ENCODE peak calls at places on chromosomes 4 and X, in five cellular contexts. G is HCT116, T is heart left ventricle, Y is tibial artery, K is lower leg skin. O is an unnamed sample.

GRCh38 chr4:103634236-103634635 is 85.5 kb downstream of the TACR3 start:
- DNase-seq in K (no peak), T (no peak), Y (no peak), G (peak; percentile 10), O (no peak)

GRCh38 chr4:5941601-5942000 is 48.7 kb upstream of the CRMP1 start:
- DNase-seq in K (no peak), T (no peak), G (no peak), Y (no peak), O (no peak)

GRCh38 chr4:105909699-105910340 is 14.5 kb downstream of the NPNT start:
- DNase-seq in T (no peak), Y (no peak), K (no peak), G (peak; percentile 60), O (no peak)

GRCh38 chr4:168432419-168433146 is 47.7 kb downstream of the DDX60L start:
- DNase-seq in K (no peak), Y (no peak), T (no peak), G (no peak), O (no peak)

GRCh38 chr4:82360298-82361177 is 13.3 kb downstream of the HNRNPD start:
- DNase-seq in G (no peak), K (no peak), T (no peak), Y (no peak), O (no peak)

GRCh38 chr4:158535130-158535614 is 13.5 kb downstream of the RXFP1 start:
- DNase-seq in K (no peak), G (peak; percentile 4), Y (no peak), T (no peak), O (peak; percentile 19)

GRCh38 chrX:115372026-115372610 is 82.6 kb downstream of the LUZP4 start:
- DNase-seq in Y (no peak), K (no peak), T (no peak), G (peak; percentile 12), O (peak; percentile 46)

GRCh38 chrX:445727-446126 is 59.0 kb upstream of the PPP2R3B start:
- DNase-seq in K (no peak), G (no peak), T (no peak), Y (no peak), O (no peak)

GRCh38 chr4:173040200-173040599 is 128.4 kb upstream of the GALNT7 start:
- DNase-seq in K (no peak), Y (peak; percentile 25), G (no peak), T (no peak), O (peak; percentile 91)

GRCh38 chr4:16226816-16227461 is 668 bp upstream of the TAPT1 start:
- DNase-seq in G (no peak), Y (peak; percentile 56), K (peak; percentile 49), T (peak; percentile 85), O (no peak)

DNA sequence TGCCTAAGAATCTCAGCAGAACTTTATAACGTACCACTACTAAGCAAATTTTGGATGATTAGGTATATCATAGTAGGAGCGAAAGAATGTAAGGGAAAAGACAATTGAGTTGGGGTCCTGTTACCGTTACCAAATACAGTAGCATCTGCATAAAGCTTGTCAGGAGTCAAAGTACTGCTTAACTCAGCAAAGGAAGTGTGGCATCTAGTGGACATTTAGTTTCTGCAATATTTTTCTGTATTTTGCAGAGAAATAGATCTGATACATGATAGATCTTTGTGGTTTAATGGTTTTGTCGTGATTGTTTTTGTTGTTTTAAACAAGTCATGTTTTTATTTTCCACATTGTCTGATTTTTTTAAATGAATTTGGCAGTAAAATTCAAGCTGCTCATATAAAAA is 81.0 kb upstream of the SMARCAD1 start:
- DNase-seq in Y (no peak), T (no peak), G (peak; percentile 15), K (no peak), O (no peak)
- TF ChIP-seq CTCF in Y (no peak), T (no peak), G (peak; percentile 33), K (no peak), O (peak; percentile 45)

GRCh38 chrX:11753668-11754067 is 4.4 kb upstream of the MSL3 start:
- DNase-seq in K (no peak), G (no peak), Y (no peak), T (no peak), O (no peak)
- H3K4me3 ChIP-seq in K (no peak overlapping the region), G (no peak overlapping the region), Y (no peak overlapping the region), T (no peak overlapping the region), O (no peak overlapping the region)

GRCh38 chr4:8840816-8841455 is 30.7 kb downstream of the HMX1 start:
- DNase-seq in G (no peak), T (peak; percentile 47), K (no peak), Y (peak; percentile 9), O (no peak)
- TF ChIP-seq CTCF in G (no peak), T (no peak), K (no peak), Y (no peak), O (no peak)

GRCh38 chr4:152044341-152044740 is 283.5 kb upstream of the GATB start:
- DNase-seq in K (no peak), G (no peak), T (no peak), Y (no peak), O (no peak)

GRCh38 chr4:152047451-152047850 is 286.6 kb upstream of the GATB start:
- DNase-seq in G (no peak), K (no peak), Y (no peak), T (no peak), O (no peak)

GRCh38 chr4:152050098-152050497 is 289.3 kb upstream of the GATB start:
- DNase-seq in T (no peak), Y (no peak), K (no peak), G (no peak), O (no peak)

GRCh38 chr4:152045397-152045780 is 284.6 kb upstream of the GATB start:
- DNase-seq in Y (no peak), T (no peak), K (no peak), G (no peak), O (no peak)

DNA sequence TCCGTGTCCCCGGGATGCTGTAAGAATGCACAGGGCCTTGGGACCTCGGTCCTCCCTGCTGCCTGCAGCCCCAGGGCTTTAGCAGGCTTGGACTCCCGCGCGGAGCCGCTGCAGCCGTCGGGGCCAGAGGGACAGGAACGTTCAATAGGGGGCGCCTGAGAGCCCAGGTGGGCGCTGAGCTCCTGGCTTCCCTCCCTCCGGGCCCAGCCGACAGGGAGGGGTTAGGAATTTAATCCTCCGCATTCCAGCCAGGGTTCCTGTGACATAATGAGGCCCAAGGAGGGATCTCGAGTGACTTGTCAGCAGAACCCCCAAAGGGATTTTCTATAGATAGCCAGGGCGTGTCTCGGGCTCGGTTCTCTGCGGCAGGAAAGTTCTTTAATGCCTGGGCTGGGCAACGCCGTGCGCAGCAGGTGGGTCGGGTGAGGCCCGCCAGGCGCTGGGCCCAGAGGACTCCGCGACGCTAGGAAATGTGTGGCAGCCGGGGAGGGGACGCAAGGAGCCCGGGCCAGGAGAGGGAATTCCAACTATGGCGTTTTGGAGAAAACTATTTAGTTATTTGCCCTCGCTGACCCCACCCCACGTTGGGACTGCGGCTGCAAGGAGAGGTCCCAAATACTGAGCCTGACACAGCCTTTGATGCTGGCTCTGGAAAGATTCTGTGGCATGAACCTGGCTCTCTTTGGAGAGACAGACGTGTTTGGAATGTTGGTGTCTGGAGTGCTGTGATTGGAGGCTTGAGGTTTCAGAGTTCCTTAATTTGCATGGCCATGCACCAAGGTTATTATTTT is 285.2 kb upstream of the GATB start:
- DNase-seq in Y (no peak), K (no peak), T (peak; percentile 77), G (peak; percentile 59), O (no peak)
- H3K4me3 ChIP-seq in Y (peak overlapping the region; percentile 18), K (no peak overlapping the region), T (peak overlapping the region; percentile 10), G (peak overlapping the region; percentile 49), O (peak overlapping the region; percentile 49)

GRCh38 chr4:118834960-118835895 is 698 bp downstream of the SEC24D start:
- DNase-seq in T (peak; percentile 72), G (peak; percentile 56), K (peak; percentile 70), Y (peak; percentile 77), O (peak; percentile 52)
- TF ChIP-seq CTCF in T (no peak), G (no peak), K (no peak), Y (no peak), O (no peak)

DNA sequence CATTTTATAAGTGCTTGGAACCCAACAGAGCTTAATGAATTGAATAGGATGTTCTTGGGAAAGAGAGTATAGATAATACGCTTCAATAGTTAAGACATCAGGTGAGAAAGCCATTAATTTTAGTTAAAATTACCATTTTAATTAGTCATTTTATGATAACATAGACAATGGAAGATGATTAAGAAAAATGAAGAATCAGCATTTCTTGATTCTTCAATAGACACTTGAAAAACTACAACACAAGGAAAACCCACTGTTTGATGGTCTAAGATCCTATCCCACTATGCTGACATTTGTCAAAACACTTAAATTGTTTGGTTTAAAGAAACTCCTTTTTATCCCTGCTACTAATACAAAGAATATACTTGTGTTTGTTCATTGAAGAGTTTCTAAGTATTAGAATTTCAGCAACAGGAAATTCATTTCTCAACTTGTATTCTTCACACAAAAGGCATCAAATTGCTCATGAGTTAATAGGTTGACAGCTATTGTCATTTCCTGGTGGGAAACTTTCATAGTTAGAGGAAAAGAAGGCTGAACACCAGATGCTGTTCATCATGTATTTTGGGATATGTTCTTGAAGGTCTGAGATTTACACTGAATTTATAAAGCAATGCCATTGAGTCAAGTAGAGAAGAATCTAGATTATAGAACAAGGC is 9.6 kb upstream of the CXCL2 start:
- DNase-seq in Y (no peak), K (no peak), G (no peak), T (no peak), O (no peak)
- H3K4me3 ChIP-seq in Y (no peak overlapping the region), K (no peak overlapping the region), G (peak overlapping the region; percentile 37), T (no peak overlapping the region), O (no peak overlapping the region)

GRCh38 chr4:19400820-19401219 is 850.9 kb upstream of the SLIT2 start:
- DNase-seq in Y (no peak), G (no peak), K (no peak), T (no peak), O (no peak)
- TF ChIP-seq CTCF in Y (no peak), G (no peak), K (no peak), T (no peak), O (no peak)

O was measured in epithelial cell of proximal tubule.